ENCODE peak calls at places on chromosome 14, in eight cellular contexts. M is choroid plexus epithelial cell; B is GM12865; A is cardiac fibroblast; G is CD4-positive, alpha-beta T cell; K is A549; S is kidney; L is astrocyte of the spinal cord. Y is an unnamed sample.

GRCh38 chr14:65558363-65558762 is 145.8 kb downstream of the FUT8 start:
- DNase-seq in M (no peak), B (no peak), A (no peak), G (no peak), K (no peak), S (no peak), L (no peak), Y (no peak)

GRCh38 chr14:65658202-65658601 is 245.7 kb downstream of the FUT8 start:
- DNase-seq in M (no peak), B (no peak), A (peak; percentile 54), G (no peak), K (no peak), S (no peak), L (peak; percentile 20), Y (no peak)

GRCh38 chr14:73168274-73168673 is 32.0 kb downstream of the PSEN1 start:
- DNase-seq in M (no peak), B (no peak), A (no peak), G (no peak), K (no peak), S (no peak), L (no peak), Y (no peak)

GRCh38 chr14:92037989-92038388 is 1.9 kb downstream of the TRIP11 start:
- DNase-seq in M (peak; percentile 7), B (no peak), A (peak; percentile 9), G (no peak), K (no peak), S (no peak), L (no peak), Y (no peak)

GRCh38 chr14:75301666-75302325 is 23.2 kb downstream of the FOS start:
- DNase-seq in M (peak; percentile 66), B (peak; percentile 27), A (peak; percentile 72), G (no peak), K (no peak), S (no peak), L (no peak), Y (no peak)

GRCh38 chr14:74324945-74325361 is 22.2 kb upstream of the ABCD4 start:
- DNase-seq in M (peak; percentile 71), B (peak; percentile 23), A (peak; percentile 63), G (no peak), K (peak; percentile 65), S (no peak), L (peak; percentile 42), Y (peak; percentile 2)

GRCh38 chr14:89207925-89208328 is 209.1 kb downstream of the FOXN3 start:
- DNase-seq in M (no peak), B (peak; percentile 42), A (no peak), G (no peak), K (no peak), S (no peak), L (no peak), Y (no peak)

GRCh38 chr14:24110060-24110459 is 4.5 kb upstream of the DCAF11 start:
- DNase-seq in M (no peak), B (no peak), A (no peak), G (no peak), K (no peak), S (no peak), L (no peak), Y (no peak)

GRCh38 chr14:29926701-29927595 is 699 bp downstream of the PRKD1 start:
- DNase-seq in M (peak; percentile 42), B (no peak), A (peak; percentile 49), G (no peak), K (peak; percentile 34), S (peak; percentile 88), L (peak; percentile 49), Y (peak; percentile 89)

GRCh38 chr14:39211109-39211741 is 22.5 kb upstream of the MIA2 start:
- DNase-seq in M (no peak), B (no peak), A (no peak), G (no peak), K (no peak), S (no peak), L (no peak), Y (no peak)

GRCh38 chr14:82602794-82603193 is 1069.1 kb upstream of the SEL1L start:
- DNase-seq in M (no peak), B (no peak), A (no peak), G (no peak), K (no peak), S (no peak), L (no peak), Y (no peak)

GRCh38 chr14:106508216-106508615 is 981.8 kb downstream of the TMEM121 start:
- DNase-seq in M (no peak), B (no peak), A (no peak), G (no peak), K (no peak), S (no peak), L (no peak), Y (no peak)
- TF ChIP-seq CTCF in M (no peak), B (no peak), A (no peak), G (no peak), K (no peak), S (no peak), L (no peak), Y (no peak)

GRCh38 chr14:100982764-100983163 is 79.2 kb upstream of the RTL1 start:
- DNase-seq in M (no peak), B (no peak), A (peak; percentile 34), G (no peak), K (no peak), S (no peak), L (no peak), Y (no peak)
- TF ChIP-seq CTCF in M (no peak), B (no peak), A (no peak), G (no peak), K (no peak), S (no peak), L (no peak), Y (no peak)

GRCh38 chr14:43898709-43899108 is 608.4 kb downstream of the FSCB start:
- DNase-seq in M (no peak), B (no peak), A (no peak), G (no peak), K (no peak), S (no peak), L (no peak), Y (no peak)
- TF ChIP-seq CTCF in M (no peak), B (no peak), A (no peak), G (no peak), K (no peak), S (no peak), L (no peak), Y (no peak)

GRCh38 chr14:81565441-81566290 is 32.0 kb upstream of the SEL1L start:
- DNase-seq in M (peak; percentile 43), B (peak; percentile 42), A (peak; percentile 32), G (no peak), K (peak; percentile 21), S (no peak), L (no peak), Y (no peak)
- TF ChIP-seq CTCF in M (peak; percentile 49), B (peak; percentile 49), A (no peak), G (no peak), K (peak; percentile 50), S (peak; percentile 50), L (peak; percentile 25), Y (peak; percentile 75)

DNA sequence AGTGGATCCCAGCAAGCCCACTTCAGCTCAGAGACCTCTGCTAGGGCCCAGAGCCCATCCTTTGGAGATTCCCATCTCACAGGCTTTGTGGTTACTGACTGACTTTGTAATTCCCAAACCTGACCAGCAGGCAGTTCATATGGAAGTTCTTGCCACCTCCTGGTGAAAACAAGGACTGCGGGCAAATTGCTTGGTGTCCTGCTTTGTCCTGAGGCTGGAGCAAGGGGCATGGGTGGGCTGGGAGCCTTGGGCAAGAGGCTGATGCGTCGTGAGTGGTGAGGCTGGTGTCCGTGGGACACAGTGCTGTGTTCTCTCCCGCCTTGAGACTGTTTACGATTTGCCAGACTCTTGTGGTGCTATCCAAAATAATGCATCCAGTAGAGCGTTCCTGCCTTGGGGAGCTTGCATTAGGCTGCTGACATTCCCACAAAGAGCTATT is 91.0 kb downstream of the LRRC74A start:
- DNase-seq in M (peak; percentile 81), B (peak; percentile 35), A (peak; percentile 85), G (no peak), K (peak; percentile 89), S (no peak), L (peak; percentile 74), Y (no peak)
- TF ChIP-seq CTCF in M (peak; percentile 82), B (peak; percentile 42), A (peak; percentile 84), G (peak; percentile 35), K (peak; percentile 54), S (peak; percentile 51), L (peak; percentile 78), Y (peak; percentile 86)

GRCh38 chr14:53638966-53639365 is 317.7 kb downstream of the BMP4 start:
- DNase-seq in M (no peak), B (no peak), A (no peak), G (no peak), K (no peak), S (no peak), L (peak; percentile 34), Y (no peak)

GRCh38 chr14:53640695-53641094 is 315.9 kb downstream of the BMP4 start:
- DNase-seq in M (peak; percentile 25), B (no peak), A (peak; percentile 11), G (no peak), K (no peak), S (no peak), L (peak; percentile 46), Y (no peak)

GRCh38 chr14:53630336-53630735 is 326.3 kb downstream of the BMP4 start:
- DNase-seq in M (no peak), B (no peak), A (no peak), G (no peak), K (no peak), S (no peak), L (peak; percentile 12), Y (no peak)

DNA sequence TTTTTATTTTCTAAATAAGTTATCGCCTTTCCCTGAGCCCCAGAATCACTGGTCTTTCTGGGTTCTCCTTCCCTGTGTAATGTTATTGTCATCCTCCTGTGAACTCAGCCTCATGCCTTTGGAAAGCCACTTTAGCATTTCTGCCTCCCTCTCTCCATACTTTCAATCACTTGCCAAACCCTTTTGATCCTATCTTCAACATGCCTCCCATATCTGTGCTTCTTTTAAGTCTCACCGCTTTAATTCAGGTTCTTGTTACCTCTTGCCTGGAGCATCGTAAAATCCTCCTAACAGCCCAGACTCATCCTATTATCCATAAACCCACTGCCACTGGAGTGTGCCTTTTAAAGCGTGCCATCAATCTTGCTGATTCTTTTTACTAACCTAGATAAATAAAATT is 321.8 kb downstream of the BMP4 start:
- DNase-seq in M (no peak), B (no peak), A (no peak), G (no peak), K (no peak), S (no peak), L (no peak), Y (no peak)
- TF ChIP-seq CTCF in M (no peak), B (no peak), A (no peak), G (no peak), K (no peak), S (no peak), L (no peak), Y (no peak)

DNA sequence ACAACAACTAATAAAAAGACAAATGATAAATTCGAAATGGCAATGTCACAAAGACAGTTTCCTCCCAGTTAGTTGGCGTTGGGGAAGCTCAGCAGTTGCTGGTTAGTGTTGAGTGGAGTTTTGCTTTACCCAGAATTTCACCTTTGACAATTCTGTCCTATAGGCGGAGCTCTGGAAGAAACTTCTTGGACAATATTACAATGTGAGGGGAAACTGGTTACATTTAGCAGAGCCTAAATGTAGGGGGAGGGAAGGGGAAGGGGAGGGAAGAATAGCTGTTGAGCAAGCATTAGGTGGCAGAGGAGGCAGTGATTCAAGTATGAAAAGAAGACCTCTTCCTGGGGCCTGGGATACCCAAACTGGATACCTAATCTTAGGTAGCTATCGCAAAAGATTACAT is 51.4 kb downstream of the BDKRB1 start:
- DNase-seq in M (no peak), B (no peak), A (no peak), G (no peak), K (peak; percentile 18), S (no peak), L (no peak), Y (no peak)
- TF ChIP-seq CTCF in M (no peak), B (no peak), A (no peak), G (no peak), K (peak; percentile 33), S (no peak), L (peak; percentile 2), Y (peak; percentile 11)

Y was measured in chondrocyte.